ENCODE peak calls at places on chromosomes 16 and 17, in nine cellular contexts. B, K, R, Z, A, S, D, O and F are unnamed samples.

GRCh38 chr16:56858375-56858774 is 6.6 kb upstream of the SLC12A3 start:
- DNase-seq in B (no peak), A (no peak), Z (no peak), S (no peak), R (no peak), D (no peak), O (no peak), K (no peak), F (no peak)

GRCh38 chr17:27551701-27552466 is 79.1 kb upstream of the LGALS9 start:
- DNase-seq in Z (no peak), D (no peak), O (no peak), K (no peak), S (peak; percentile 65), A (no peak), R (peak; percentile 68), B (no peak), F (no peak)

GRCh38 chr16:165539-166374 is at the start of gene HBM:
- DNase-seq in S (no peak), R (no peak), D (no peak), O (no peak), A (no peak), B (no peak), K (no peak), Z (no peak), F (no peak)

GRCh38 chr16:71846443-71846842 is 667 bp downstream of the ATXN1L start:
- DNase-seq in O (peak; percentile 39), S (no peak), B (no peak), D (no peak), R (no peak), Z (no peak), K (no peak), A (peak; percentile 44), F (no peak)

GRCh38 chr17:4161179-4161559 is 18.2 kb downstream of the CYB5D2 start:
- DNase-seq in R (no peak), D (no peak), B (no peak), O (peak; percentile 94), A (no peak), S (peak; percentile 71), K (peak; percentile 72), Z (no peak), F (no peak)

GRCh38 chr17:57747221-57748017 is 2.3 kb upstream of the CCDC182 start:
- DNase-seq in B (peak; percentile 10), S (no peak), O (peak; percentile 57), R (no peak), K (peak; percentile 33), D (no peak), A (no peak), Z (peak; percentile 5), F (no peak)

GRCh38 chr17:1005361-1005946 is 8.5 kb downstream of the TIMM22 start:
- DNase-seq in B (no peak), D (peak; percentile 72), K (no peak), S (no peak), Z (no peak), A (peak; percentile 89), O (no peak), R (peak; percentile 90), F (no peak)

GRCh38 chr17:56595831-56596740 is 2.6 kb downstream of the NOG start:
- DNase-seq in O (peak; percentile 34), Z (no peak), R (no peak), A (no peak), K (no peak), B (no peak), S (peak; percentile 89), D (no peak), F (no peak)

DNA sequence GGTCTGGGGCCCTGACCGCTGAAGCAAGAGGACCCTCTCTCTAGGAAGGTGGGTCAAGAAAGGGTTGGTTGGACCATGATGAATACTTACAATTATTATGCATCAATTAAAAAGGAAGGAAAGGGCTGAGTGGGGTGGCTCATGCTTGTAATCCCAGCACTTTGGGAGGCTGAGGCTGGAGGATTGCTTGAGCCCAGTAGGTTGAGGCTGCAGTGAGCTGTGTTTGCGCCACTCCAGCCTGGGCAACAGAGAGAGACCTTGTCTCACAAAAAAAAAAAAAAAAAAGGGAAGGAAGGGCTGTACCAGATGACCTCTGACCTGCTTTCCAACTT is 393 bp upstream of the GFAP start:
- DNase-seq in B (no peak), R (peak; percentile 22), S (no peak), A (no peak), D (no peak), K (no peak), Z (no peak), O (no peak), F (no peak)
- H3K27ac ChIP-seq in B (no peak overlapping the region), R (no peak overlapping the region), S (no peak overlapping the region), A (no peak overlapping the region), D (no peak overlapping the region), K (no peak overlapping the region), Z (no peak overlapping the region), O (no peak overlapping the region), F (peak overlapping the region; percentile 83)

GRCh38 chr16:7404217-7404616 is 71.6 kb downstream of the RBFOX1 start:
- DNase-seq in Z (no peak), D (no peak), R (no peak), S (no peak), O (no peak), K (no peak), A (no peak), B (no peak), F (no peak)
- H3K27ac ChIP-seq in Z (no peak overlapping the region), D (no peak overlapping the region), R (no peak overlapping the region), S (no peak overlapping the region), O (no peak overlapping the region), K (no peak overlapping the region), A (no peak overlapping the region), B (no peak overlapping the region), F (no peak overlapping the region)

GRCh38 chr16:85978976-85979375 is 80.0 kb downstream of the IRF8 start:
- DNase-seq in R (no peak), O (no peak), K (no peak), S (no peak), Z (no peak), D (no peak), B (no peak), A (no peak), F (no peak)
- H3K27ac ChIP-seq in R (no peak overlapping the region), O (no peak overlapping the region), K (no peak overlapping the region), S (no peak overlapping the region), Z (no peak overlapping the region), D (no peak overlapping the region), B (no peak overlapping the region), A (no peak overlapping the region), F (no peak overlapping the region)

GRCh38 chr17:49053171-49053829 is 56.1 kb downstream of the IGF2BP1 start:
- DNase-seq in S (peak; percentile 62), D (no peak), A (no peak), R (no peak), O (no peak), K (no peak), Z (no peak), B (no peak), F (no peak)

GRCh38 chr17:49046912-49047311 is 49.7 kb downstream of the IGF2BP1 start:
- DNase-seq in S (no peak), O (no peak), D (no peak), K (no peak), B (no peak), Z (no peak), A (no peak), R (no peak), F (no peak)

GRCh38 chr17:49051269-49051668 is 54.1 kb downstream of the IGF2BP1 start:
- DNase-seq in A (no peak), Z (no peak), D (no peak), B (no peak), K (no peak), S (peak; percentile 46), R (no peak), O (no peak), F (no peak)

GRCh38 chr17:49049265-49049664 is 52.1 kb downstream of the IGF2BP1 start:
- DNase-seq in K (no peak), Z (no peak), D (no peak), B (no peak), R (no peak), S (no peak), O (no peak), A (no peak), F (no peak)

GRCh38 chr17:49050611-49051010 is 53.4 kb downstream of the IGF2BP1 start:
- DNase-seq in O (no peak), D (no peak), Z (no peak), A (no peak), B (no peak), K (no peak), R (no peak), S (no peak), F (no peak)
- H3K27ac ChIP-seq in O (no peak overlapping the region), D (no peak overlapping the region), Z (no peak overlapping the region), A (no peak overlapping the region), B (no peak overlapping the region), K (no peak overlapping the region), R (no peak overlapping the region), S (no peak overlapping the region), F (no peak overlapping the region)

GRCh38 chr17:21194688-21195087 is 19.3 kb downstream of the TMEM11 start:
- DNase-seq in Z (no peak), B (no peak), S (no peak), A (peak; percentile 84), O (no peak), D (peak; percentile 52), K (peak; percentile 23), R (no peak), F (no peak)
- H3K27ac ChIP-seq in Z (no peak overlapping the region), B (no peak overlapping the region), S (no peak overlapping the region), A (no peak overlapping the region), O (no peak overlapping the region), D (peak overlapping the region; percentile 41), K (peak overlapping the region; percentile 11), R (no peak overlapping the region), F (no peak overlapping the region)

GRCh38 chr17:34820922-34821321 is 140.3 kb downstream of the CCT6B start:
- DNase-seq in D (no peak), S (peak; percentile 45), A (no peak), O (no peak), R (no peak), B (no peak), Z (no peak), K (no peak), F (no peak)

GRCh38 chr17:34811561-34811960 is 149.7 kb downstream of the CCT6B start:
- DNase-seq in B (no peak), D (no peak), S (no peak), A (no peak), R (no peak), Z (no peak), O (no peak), K (no peak), F (no peak)

GRCh38 chr17:34820166-34820920 is 140.9 kb downstream of the CCT6B start:
- DNase-seq in O (no peak), B (no peak), A (no peak), D (no peak), Z (no peak), S (peak; percentile 59), R (no peak), K (no peak), F (no peak)

GRCh38 chr17:34817252-34817651 is 144.0 kb downstream of the CCT6B start:
- DNase-seq in R (no peak), O (no peak), S (no peak), A (no peak), D (no peak), Z (no peak), K (no peak), B (no peak), F (no peak)

GRCh38 chr17:34816806-34817205 is 144.5 kb downstream of the CCT6B start:
- DNase-seq in R (no peak), A (no peak), Z (no peak), O (no peak), D (no peak), S (peak; percentile 68), K (no peak), B (no peak), F (no peak)
- H3K27ac ChIP-seq in R (no peak overlapping the region), A (no peak overlapping the region), Z (no peak overlapping the region), O (no peak overlapping the region), D (no peak overlapping the region), S (no peak overlapping the region), K (no peak overlapping the region), B (no peak overlapping the region), F (no peak overlapping the region)